ENCODE peak calls at places on chromosomes 2 and 18, in four cellular contexts. R is body of pancreas, F is suprapubic skin, H is foreskin fibroblast. I is an unnamed sample.

GRCh38 chr2:113826346-113827285 is 63.3 kb upstream of the ACTR3 start:
- DNase-seq in F (no peak), H (no peak), R (no peak), I (no peak)

GRCh38 chr2:222548997-222549396 is 106.9 kb downstream of the FARSB start:
- DNase-seq in H (no peak), R (no peak), F (no peak), I (no peak)

GRCh38 chr2:146143971-146144370 is 1624.1 kb upstream of the ZEB2 start:
- DNase-seq in H (peak; percentile 2), R (no peak), F (no peak), I (no peak)

GRCh38 chr2:66748939-66749338 is 314.0 kb downstream of the MEIS1 start:
- DNase-seq in H (no peak), R (no peak), F (no peak), I (no peak)

GRCh38 chr18:13320891-13321425 is 102.4 kb downstream of the LDLRAD4 start:
- DNase-seq in F (no peak), H (no peak), R (no peak), I (no peak)

GRCh38 chr2:232398293-232399034 is 8.2 kb upstream of the ALPG start:
- DNase-seq in F (no peak), H (no peak), R (no peak), I (no peak)

GRCh38 chr2:70089946-70090523 is 2.8 kb downstream of the PCBP1 start:
- DNase-seq in R (no peak), F (peak; percentile 34), H (no peak), I (no peak)

GRCh38 chr2:238336151-238336550 is 15.8 kb downstream of the TRAF3IP1 start:
- DNase-seq in H (no peak), F (no peak), R (peak; percentile 32), I (no peak)

GRCh38 chr2:108363900-108364225 is 13.9 kb upstream of the SULT1C4 start:
- DNase-seq in H (peak; percentile 42), R (no peak), F (no peak), I (no peak)

GRCh38 chr2:149552830-149553229 is 34.7 kb downstream of the MMADHC start:
- DNase-seq in F (no peak), H (no peak), R (no peak), I (no peak)

GRCh38 chr2:195486987-195487644 is 169.9 kb upstream of the SLC39A10 start:
- DNase-seq in H (peak; percentile 57), F (no peak), R (no peak), I (peak; percentile 46)

GRCh38 chr2:34734042-34734441 is 1134.9 kb upstream of the FAM98A start:
- DNase-seq in F (no peak), R (no peak), H (no peak), I (no peak)

GRCh38 chr2:68849579-68850030 is 21.6 kb downstream of the BMP10 start:
- DNase-seq in F (no peak), R (no peak), H (no peak), I (no peak)

GRCh38 chr2:127743477-127744026 is 42.3 kb downstream of the SFT2D3 start:
- DNase-seq in F (no peak), H (no peak), R (no peak), I (no peak)
- TF ChIP-seq CTCF in F (no peak), H (no peak), R (no peak), I (no peak)

GRCh38 chr2:95354925-95355324 is 47.6 kb upstream of the FAHD2A start:
- DNase-seq in R (no peak), F (peak; percentile 70), H (no peak), I (no peak)
- TF ChIP-seq CTCF in R (no peak), F (no peak), H (no peak), I (no peak)

GRCh38 chr2:199258291-199258690 is 199.4 kb downstream of the SATB2 start:
- DNase-seq in F (no peak), R (no peak), H (no peak), I (no peak)
- TF ChIP-seq CTCF in F (no peak), R (no peak), H (peak; percentile 56), I (no peak)

GRCh38 chr18:6482198-6482977 is 67.7 kb upstream of the L3MBTL4 start:
- DNase-seq in R (peak; percentile 55), H (peak; percentile 7), F (peak; percentile 92), I (no peak)
- TF ChIP-seq CTCF in R (peak; percentile 81), H (peak; percentile 48), F (peak; percentile 77), I (peak; percentile 42)

GRCh38 chr2:112121682-112122254 is 16.4 kb upstream of the FBLN7 start:
- DNase-seq in H (peak; percentile 20), R (peak; percentile 59), F (no peak), I (no peak)

GRCh38 chr2:112118148-112118547 is 20.0 kb upstream of the FBLN7 start:
- DNase-seq in F (no peak), H (no peak), R (no peak), I (no peak)
- TF ChIP-seq CTCF in F (no peak), H (peak; percentile 11), R (no peak), I (no peak)

GRCh38 chr2:101349893-101350662 is 37.2 kb downstream of the CREG2 start:
- DNase-seq in F (no peak), H (peak; percentile 45), R (no peak), I (no peak)
- TF ChIP-seq CTCF in F (no peak), H (peak; percentile 49), R (no peak), I (peak; percentile 26)

DNA sequence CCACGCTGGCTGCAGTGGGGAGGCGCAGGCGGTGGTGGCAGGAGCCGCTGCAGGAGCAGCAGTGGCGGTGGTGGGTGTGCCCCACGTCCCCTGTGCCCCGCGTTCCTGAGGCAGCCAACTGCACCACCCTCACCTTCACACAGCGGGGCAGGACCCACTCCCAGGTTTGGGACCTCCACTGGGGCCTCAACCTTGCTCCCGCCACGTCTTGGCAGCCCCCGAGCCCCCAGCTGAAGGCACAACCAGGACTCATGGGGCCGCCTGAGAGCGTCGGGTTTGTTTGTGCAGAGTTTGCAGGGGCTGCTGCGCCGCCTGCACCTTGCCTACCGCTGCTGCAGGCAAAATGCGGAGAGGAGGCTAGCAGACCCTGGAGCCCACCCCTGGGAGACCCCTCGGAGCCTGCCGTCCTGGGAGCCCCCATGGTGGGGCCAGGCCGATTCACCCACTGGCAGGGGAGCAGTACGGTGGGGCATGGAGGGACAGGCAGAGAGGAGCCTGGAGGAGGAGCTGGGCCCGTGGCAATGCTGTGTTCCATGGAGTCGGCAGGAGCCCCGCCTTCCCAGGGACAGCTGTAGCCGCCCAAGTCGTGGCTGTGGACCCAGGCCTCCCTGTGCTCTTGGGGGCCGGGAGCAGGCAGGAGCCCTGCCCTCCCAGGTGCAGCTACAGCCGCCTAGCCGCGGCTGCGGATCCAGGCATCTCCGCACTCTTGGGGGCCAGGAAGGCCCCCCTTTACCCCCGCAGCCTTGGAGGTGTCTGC is 14.7 kb upstream of the EML6 start:
- DNase-seq in F (peak; percentile 83), H (no peak), R (peak; percentile 70), I (no peak)
- TF ChIP-seq CTCF in F (no peak), H (no peak), R (no peak), I (no peak)

DNA sequence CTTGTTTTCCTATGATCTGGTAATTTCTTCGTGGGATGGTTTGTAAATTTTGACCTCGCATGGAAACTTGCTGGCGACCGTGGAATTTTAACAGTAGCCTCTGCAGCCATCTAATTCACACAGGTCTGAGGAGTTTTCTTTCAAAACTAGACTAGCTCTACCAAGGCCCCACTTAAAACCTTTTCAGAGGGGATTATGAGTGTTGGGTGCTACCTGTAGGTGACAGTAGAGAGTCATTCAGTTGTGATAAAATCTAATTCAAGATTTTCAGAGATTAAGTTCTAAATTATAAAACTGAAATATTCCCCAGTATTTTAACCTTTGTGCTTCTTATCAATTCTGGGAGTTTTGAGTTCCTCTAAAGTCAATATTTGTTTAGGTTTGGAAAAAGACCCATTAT is 31.0 kb downstream of the THSD7B start:
- DNase-seq in H (no peak), R (no peak), F (no peak), I (no peak)
- TF ChIP-seq CTCF in H (no peak), R (no peak), F (no peak), I (no peak)